ENCODE peak calls at places on chromosomes 6 and 20, in seven cellular contexts. One of them, this sample, is unnamed.

GRCh38 chr6:131268303-131268702 is 133.0 kb downstream of the AKAP7 start:
- DNase-seq in left lung: no peak
- DNase-seq in body of pancreas: no peak
- DNase-seq in adipocyte: no peak
- DNase-seq in epithelial cell of esophagus: no peak
- DNase-seq in K562: no peak
- DNase-seq in brain microvascular endothelial cell: no peak
- DNase-seq in this sample: no peak

GRCh38 chr6:112802154-112802553 is 455.0 kb downstream of the RFPL4B start:
- DNase-seq in epithelial cell of esophagus: peak; percentile 58
- DNase-seq in body of pancreas: no peak
- DNase-seq in K562: no peak
- DNase-seq in adipocyte: peak; percentile 93
- DNase-seq in left lung: no peak
- DNase-seq in brain microvascular endothelial cell: peak; percentile 59
- DNase-seq in this sample: peak; percentile 84

GRCh38 chr6:16136536-16137450 is 7.9 kb downstream of the MYLIP start:
- DNase-seq in body of pancreas: no peak
- DNase-seq in left lung: no peak
- DNase-seq in epithelial cell of esophagus: peak; percentile 85
- DNase-seq in adipocyte: peak; percentile 91
- DNase-seq in brain microvascular endothelial cell: peak; percentile 81
- DNase-seq in K562: no peak
- DNase-seq in this sample: peak; percentile 90

GRCh38 chr6:116511424-116512131 is at the start of gene CALHM5:
- DNase-seq in adipocyte: peak; percentile 95
- DNase-seq in brain microvascular endothelial cell: peak; percentile 93
- DNase-seq in epithelial cell of esophagus: peak; percentile 85
- DNase-seq in left lung: no peak
- DNase-seq in K562: peak; percentile 46
- DNase-seq in body of pancreas: peak; percentile 25
- DNase-seq in this sample: peak; percentile 94

GRCh38 chr6:108417027-108417426 is 122.2 kb downstream of the AFG1L start:
- DNase-seq in brain microvascular endothelial cell: peak; percentile 22
- DNase-seq in adipocyte: no peak
- DNase-seq in left lung: no peak
- DNase-seq in body of pancreas: no peak
- DNase-seq in epithelial cell of esophagus: no peak
- DNase-seq in K562: no peak
- DNase-seq in this sample: peak; percentile 59

GRCh38 chr6:169190144-169190584 is 63.5 kb downstream of the THBS2 start:
- DNase-seq in K562: no peak
- DNase-seq in brain microvascular endothelial cell: peak; percentile 83
- DNase-seq in epithelial cell of esophagus: no peak
- DNase-seq in body of pancreas: no peak
- DNase-seq in left lung: peak; percentile 74
- DNase-seq in adipocyte: peak; percentile 98
- DNase-seq in this sample: peak; percentile 89

GRCh38 chr20:52722926-52723325 is 249.2 kb upstream of the TSHZ2 start:
- DNase-seq in body of pancreas: no peak
- DNase-seq in epithelial cell of esophagus: no peak
- DNase-seq in K562: no peak
- DNase-seq in brain microvascular endothelial cell: no peak
- DNase-seq in left lung: no peak
- DNase-seq in adipocyte: no peak
- DNase-seq in this sample: no peak

GRCh38 chr20:52972190-52972937 is at the start of gene TSHZ2:
- DNase-seq in K562: no peak
- DNase-seq in body of pancreas: peak; percentile 57
- DNase-seq in left lung: peak; percentile 41
- DNase-seq in epithelial cell of esophagus: peak; percentile 77
- DNase-seq in adipocyte: peak; percentile 1
- DNase-seq in brain microvascular endothelial cell: peak; percentile 0
- DNase-seq in this sample: peak; percentile 13

GRCh38 chr20:42531675-42531985 is 658.1 kb downstream of the PTPRT start:
- DNase-seq in adipocyte: no peak
- DNase-seq in K562: no peak
- DNase-seq in left lung: no peak
- DNase-seq in brain microvascular endothelial cell: no peak
- DNase-seq in epithelial cell of esophagus: no peak
- DNase-seq in body of pancreas: no peak
- DNase-seq in this sample: no peak

GRCh38 chr6:152983637-152984386 is 971 bp upstream of the FBXO5 start:
- DNase-seq in K562: peak; percentile 98
- DNase-seq in adipocyte: peak; percentile 98
- DNase-seq in left lung: peak; percentile 81
- DNase-seq in body of pancreas: peak; percentile 61
- DNase-seq in epithelial cell of esophagus: peak; percentile 90
- DNase-seq in brain microvascular endothelial cell: peak; percentile 87
- DNase-seq in this sample: peak; percentile 83

GRCh38 chr6:152981989-152982767 is 663 bp downstream of the FBXO5 start:
- DNase-seq in epithelial cell of esophagus: no peak
- DNase-seq in left lung: no peak
- DNase-seq in brain microvascular endothelial cell: no peak
- DNase-seq in K562: peak; percentile 57
- DNase-seq in body of pancreas: no peak
- DNase-seq in adipocyte: no peak
- DNase-seq in this sample: no peak

GRCh38 chr6:152986978-152987377 is 4.1 kb upstream of the FBXO5 start:
- DNase-seq in adipocyte: no peak
- DNase-seq in body of pancreas: no peak
- DNase-seq in brain microvascular endothelial cell: no peak
- DNase-seq in left lung: no peak
- DNase-seq in epithelial cell of esophagus: no peak
- DNase-seq in K562: no peak
- DNase-seq in this sample: no peak

GRCh38 chr6:152982768-152983636 is at the start of gene FBXO5:
- DNase-seq in epithelial cell of esophagus: peak; percentile 99
- DNase-seq in left lung: peak; percentile 98
- DNase-seq in adipocyte: peak; percentile 99
- DNase-seq in brain microvascular endothelial cell: peak; percentile 98
- DNase-seq in body of pancreas: peak; percentile 98
- DNase-seq in K562: peak; percentile 94
- DNase-seq in this sample: peak; percentile 99

DNA sequence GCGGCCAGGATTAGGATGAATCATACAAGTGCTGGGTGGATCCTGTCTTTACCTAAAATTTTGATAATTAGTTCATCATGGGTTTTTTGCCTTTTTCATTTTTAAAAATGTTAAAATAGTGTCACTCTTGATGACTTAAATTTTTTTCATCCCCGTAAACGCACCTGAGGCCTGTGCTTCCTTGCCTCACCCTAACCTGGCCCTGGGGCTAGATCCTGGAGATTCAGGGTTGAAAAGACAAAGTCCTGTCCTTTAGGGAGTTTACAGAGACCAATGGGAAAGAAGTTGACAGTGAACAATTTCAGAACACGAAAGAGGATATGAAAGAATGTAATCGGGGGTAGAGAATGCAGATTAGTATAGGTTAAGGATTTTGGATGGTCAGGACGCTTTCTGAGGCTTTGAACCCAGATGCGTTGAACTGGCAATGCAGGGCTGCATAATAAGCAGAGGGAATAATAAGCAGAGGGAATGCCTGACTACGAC is 1.6 kb upstream of the FBXO5 start:
- DNase-seq in body of pancreas: no peak
- DNase-seq in K562: no peak
- DNase-seq in adipocyte: peak; percentile 15
- DNase-seq in epithelial cell of esophagus: peak; percentile 18
- DNase-seq in brain microvascular endothelial cell: no peak
- DNase-seq in left lung: no peak
- DNase-seq in this sample: no peak
- H3K4me3 ChIP-seq in body of pancreas: peak overlapping the region; percentile 84
- H3K4me3 ChIP-seq in K562: peak overlapping the region; percentile 99
- H3K4me3 ChIP-seq in adipocyte: peak overlapping the region; percentile 99
- H3K4me3 ChIP-seq in epithelial cell of esophagus: peak overlapping the region; percentile 79
- H3K4me3 ChIP-seq in brain microvascular endothelial cell: peak overlapping the region; percentile 72
- H3K4me3 ChIP-seq in left lung: peak overlapping the region; percentile 81
- H3K4me3 ChIP-seq in this sample: peak overlapping the region; percentile 67

GRCh38 chr6:29976588-29977424 is 34.5 kb downstream of the HLA-A start:
- DNase-seq in left lung: peak; percentile 88
- DNase-seq in K562: peak; percentile 68
- DNase-seq in epithelial cell of esophagus: peak; percentile 72
- DNase-seq in brain microvascular endothelial cell: peak; percentile 50
- DNase-seq in adipocyte: peak; percentile 94
- DNase-seq in body of pancreas: peak; percentile 88
- DNase-seq in this sample: peak; percentile 71

GRCh38 chr6:29974901-29975560 is 32.7 kb downstream of the HLA-A start:
- DNase-seq in brain microvascular endothelial cell: no peak
- DNase-seq in adipocyte: no peak
- DNase-seq in K562: no peak
- DNase-seq in body of pancreas: peak; percentile 21
- DNase-seq in epithelial cell of esophagus: no peak
- DNase-seq in left lung: no peak
- DNase-seq in this sample: no peak

GRCh38 chr6:29976253-29976587 is 33.9 kb downstream of the HLA-A start:
- DNase-seq in adipocyte: peak; percentile 10
- DNase-seq in epithelial cell of esophagus: no peak
- DNase-seq in brain microvascular endothelial cell: no peak
- DNase-seq in K562: no peak
- DNase-seq in left lung: no peak
- DNase-seq in body of pancreas: no peak
- DNase-seq in this sample: no peak

GRCh38 chr6:29977425-29977727 is 35.0 kb downstream of the HLA-A start:
- DNase-seq in brain microvascular endothelial cell: no peak
- DNase-seq in adipocyte: no peak
- DNase-seq in epithelial cell of esophagus: no peak
- DNase-seq in left lung: no peak
- DNase-seq in body of pancreas: no peak
- DNase-seq in K562: no peak
- DNase-seq in this sample: no peak

GRCh38 chr6:29975561-29975907 is 33.2 kb downstream of the HLA-A start:
- DNase-seq in epithelial cell of esophagus: no peak
- DNase-seq in left lung: no peak
- DNase-seq in brain microvascular endothelial cell: no peak
- DNase-seq in body of pancreas: peak; percentile 17
- DNase-seq in K562: no peak
- DNase-seq in adipocyte: no peak
- DNase-seq in this sample: no peak
- H3K4me3 ChIP-seq in epithelial cell of esophagus: no peak overlapping the region
- H3K4me3 ChIP-seq in left lung: peak overlapping the region; percentile 53
- H3K4me3 ChIP-seq in brain microvascular endothelial cell: no peak overlapping the region
- H3K4me3 ChIP-seq in body of pancreas: no peak overlapping the region
- H3K4me3 ChIP-seq in K562: no peak overlapping the region
- H3K4me3 ChIP-seq in adipocyte: peak overlapping the region; percentile 87
- H3K4me3 ChIP-seq in this sample: no peak overlapping the region

GRCh38 chr6:142633317-142633716 is 311.7 kb downstream of the HIVEP2 start:
- DNase-seq in epithelial cell of esophagus: no peak
- DNase-seq in left lung: no peak
- DNase-seq in brain microvascular endothelial cell: no peak
- DNase-seq in K562: no peak
- DNase-seq in adipocyte: no peak
- DNase-seq in body of pancreas: no peak
- DNase-seq in this sample: no peak

GRCh38 chr6:142621822-142622221 is 320.0 kb downstream of the ADGRG6 start:
- DNase-seq in epithelial cell of esophagus: no peak
- DNase-seq in K562: no peak
- DNase-seq in left lung: no peak
- DNase-seq in brain microvascular endothelial cell: no peak
- DNase-seq in body of pancreas: no peak
- DNase-seq in adipocyte: no peak
- DNase-seq in this sample: no peak

GRCh38 chr6:142624978-142625715 is 319.8 kb downstream of the HIVEP2 start:
- DNase-seq in left lung: no peak
- DNase-seq in K562: no peak
- DNase-seq in brain microvascular endothelial cell: no peak
- DNase-seq in adipocyte: no peak
- DNase-seq in body of pancreas: no peak
- DNase-seq in epithelial cell of esophagus: peak; percentile 69
- DNase-seq in this sample: no peak

GRCh38 chr6:142631517-142632385 is 313.2 kb downstream of the HIVEP2 start:
- DNase-seq in body of pancreas: no peak
- DNase-seq in adipocyte: peak; percentile 54
- DNase-seq in brain microvascular endothelial cell: no peak
- DNase-seq in K562: no peak
- DNase-seq in epithelial cell of esophagus: no peak
- DNase-seq in left lung: no peak
- DNase-seq in this sample: no peak

GRCh38 chr6:142627474-142627873 is 317.5 kb downstream of the HIVEP2 start:
- DNase-seq in K562: no peak
- DNase-seq in adipocyte: no peak
- DNase-seq in epithelial cell of esophagus: no peak
- DNase-seq in brain microvascular endothelial cell: no peak
- DNase-seq in left lung: no peak
- DNase-seq in body of pancreas: no peak
- DNase-seq in this sample: no peak
- H3K4me3 ChIP-seq in K562: no peak overlapping the region
- H3K4me3 ChIP-seq in adipocyte: no peak overlapping the region
- H3K4me3 ChIP-seq in epithelial cell of esophagus: no peak overlapping the region
- H3K4me3 ChIP-seq in brain microvascular endothelial cell: no peak overlapping the region
- H3K4me3 ChIP-seq in left lung: no peak overlapping the region
- H3K4me3 ChIP-seq in body of pancreas: no peak overlapping the region
- H3K4me3 ChIP-seq in this sample: peak overlapping the region; percentile 25

GRCh38 chr6:32946893-32947292 is 6.0 kb downstream of the HLA-DMA start:
- DNase-seq in body of pancreas: no peak
- DNase-seq in K562: no peak
- DNase-seq in brain microvascular endothelial cell: no peak
- DNase-seq in adipocyte: no peak
- DNase-seq in left lung: no peak
- DNase-seq in epithelial cell of esophagus: no peak
- DNase-seq in this sample: no peak

GRCh38 chr6:32945953-32946352 is 5.1 kb upstream of the HLA-DMB start:
- DNase-seq in left lung: no peak
- DNase-seq in brain microvascular endothelial cell: no peak
- DNase-seq in adipocyte: no peak
- DNase-seq in body of pancreas: no peak
- DNase-seq in K562: no peak
- DNase-seq in epithelial cell of esophagus: no peak
- DNase-seq in this sample: no peak

GRCh38 chr6:32944265-32944664 is 3.4 kb upstream of the HLA-DMB start:
- DNase-seq in K562: no peak
- DNase-seq in adipocyte: no peak
- DNase-seq in epithelial cell of esophagus: no peak
- DNase-seq in left lung: no peak
- DNase-seq in brain microvascular endothelial cell: no peak
- DNase-seq in body of pancreas: no peak
- DNase-seq in this sample: no peak

GRCh38 chr6:32943864-32944263 is 3.0 kb upstream of the HLA-DMB start:
- DNase-seq in adipocyte: no peak
- DNase-seq in brain microvascular endothelial cell: no peak
- DNase-seq in body of pancreas: no peak
- DNase-seq in epithelial cell of esophagus: no peak
- DNase-seq in K562: no peak
- DNase-seq in left lung: no peak
- DNase-seq in this sample: no peak

DNA sequence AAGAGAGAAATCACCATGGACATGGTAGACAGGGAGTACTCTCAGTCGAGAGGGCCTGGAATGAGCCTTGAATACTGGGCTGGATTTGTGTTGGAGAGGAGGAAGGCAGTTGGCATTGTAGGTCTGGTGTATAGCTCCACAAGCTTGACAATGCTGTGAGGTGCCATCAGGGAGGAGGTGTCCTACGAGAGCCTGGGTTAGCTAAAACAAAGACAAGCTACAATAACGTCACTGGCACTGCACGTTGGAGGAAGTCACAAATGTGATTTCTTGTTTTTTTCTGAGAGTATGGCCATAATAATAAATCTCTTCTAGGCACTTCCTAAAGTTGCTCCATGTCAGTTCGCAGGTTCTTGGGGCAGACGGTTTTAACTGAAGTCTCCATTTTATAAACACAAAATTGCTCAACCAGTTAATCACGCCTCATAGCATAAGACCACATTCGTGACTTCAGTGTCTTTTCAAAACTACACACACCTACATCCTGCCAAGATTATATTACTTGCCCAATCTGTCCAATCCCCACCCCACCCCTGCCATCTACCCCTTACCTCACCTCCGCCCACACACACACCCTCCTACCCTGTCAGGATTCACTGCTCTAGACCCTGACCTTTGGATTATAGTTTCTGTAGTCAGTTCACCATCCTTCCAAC is 4.4 kb upstream of the HLA-DMB start:
- DNase-seq in body of pancreas: no peak
- DNase-seq in K562: no peak
- DNase-seq in adipocyte: no peak
- DNase-seq in epithelial cell of esophagus: no peak
- DNase-seq in brain microvascular endothelial cell: no peak
- DNase-seq in left lung: no peak
- DNase-seq in this sample: no peak
- H3K4me3 ChIP-seq in body of pancreas: no peak overlapping the region
- H3K4me3 ChIP-seq in K562: no peak overlapping the region
- H3K4me3 ChIP-seq in adipocyte: no peak overlapping the region
- H3K4me3 ChIP-seq in epithelial cell of esophagus: no peak overlapping the region
- H3K4me3 ChIP-seq in brain microvascular endothelial cell: no peak overlapping the region
- H3K4me3 ChIP-seq in left lung: no peak overlapping the region
- H3K4me3 ChIP-seq in this sample: no peak overlapping the region

This sample was measured in choroid plexus epithelial cell.